ENCODE peak calls at places on chromosome 17, in five cellular contexts. G is MM.1S, Y is SK-N-SH, K is esophagus squamous epithelium, H is HFFc6. I is an unnamed sample.

GRCh38 chr17:8798176-8799000 is 777 bp downstream of the MFSD6L start:
- DNase-seq in G (no peak), K (no peak), H (no peak), Y (no peak), I (no peak)

GRCh38 chr17:28335959-28336871 is 654 bp downstream of the TNFAIP1 start:
- DNase-seq in G (no peak), K (no peak), H (peak), Y (peak), I (peak)

GRCh38 chr17:78252111-78252634 is 20.7 kb downstream of the TMEM235 start:
- DNase-seq in Y (no peak), K (no peak), H (no peak), G (peak), I (no peak)

GRCh38 chr17:73261952-73262675 is 434 bp upstream of the CPSF4L start:
- DNase-seq in H (no peak), Y (peak), G (no peak), K (no peak), I (no peak)

GRCh38 chr17:58165981-58166380 is 801 bp upstream of the OR4D2 start:
- DNase-seq in G (no peak), K (no peak), Y (no peak), H (no peak), I (no peak)

GRCh38 chr17:43829738-43830137 is 3.2 kb downstream of the MPP3 start:
- DNase-seq in G (peak), K (no peak), H (no peak), Y (no peak), I (no peak)

GRCh38 chr17:50482110-50482509 is 3.5 kb downstream of the RSAD1 start:
- DNase-seq in K (no peak), G (no peak), Y (no peak), H (no peak), I (no peak)

GRCh38 chr17:48555616-48556533 is 11.0 kb upstream of the HOXB2 start:
- DNase-seq in K (no peak), Y (no peak), H (no peak), G (no peak), I (no peak)

DNA sequence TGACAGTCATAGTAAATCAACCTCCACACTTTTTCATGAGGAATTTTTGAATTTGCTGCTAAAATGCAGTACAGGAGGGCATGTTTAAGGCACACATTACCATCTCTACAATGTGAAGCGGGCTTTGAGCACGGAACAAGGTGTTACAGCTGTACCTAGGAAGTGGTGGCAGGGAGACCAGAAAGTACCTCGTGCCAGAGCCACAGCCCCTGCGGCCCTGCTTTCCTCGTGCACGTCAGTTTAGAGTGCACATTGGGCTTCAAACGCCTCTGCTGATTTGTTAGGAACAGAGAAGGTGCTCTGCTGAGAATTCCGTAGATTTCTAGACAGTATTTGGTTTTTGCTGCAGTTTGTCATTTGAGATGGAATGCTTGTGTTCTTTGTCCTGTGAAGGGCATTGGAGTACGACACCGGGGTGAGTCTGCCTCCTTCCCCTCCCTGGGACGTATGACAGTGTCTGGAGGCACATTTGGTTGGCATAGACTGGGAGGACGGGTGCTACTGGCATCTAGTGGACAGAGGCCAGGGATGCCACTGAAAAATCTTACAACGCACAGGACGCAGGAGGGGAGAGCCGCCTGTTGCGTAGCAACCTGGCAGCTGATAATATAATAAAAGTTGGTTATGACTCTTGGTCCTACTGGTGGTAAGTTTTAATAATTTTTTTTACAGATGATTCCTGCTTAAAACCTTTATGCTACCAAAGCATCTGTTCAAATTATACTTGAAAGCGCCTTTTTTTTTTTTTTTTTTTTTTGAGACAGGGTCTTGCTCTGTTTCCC is 9.1 kb downstream of the FOXK2 start:
- DNase-seq in Y (peak), H (peak), G (no peak), K (no peak), I (peak)
- TF ChIP-seq CTCF in Y (peak), H (peak), G (peak), K (peak), I (peak)

DNA sequence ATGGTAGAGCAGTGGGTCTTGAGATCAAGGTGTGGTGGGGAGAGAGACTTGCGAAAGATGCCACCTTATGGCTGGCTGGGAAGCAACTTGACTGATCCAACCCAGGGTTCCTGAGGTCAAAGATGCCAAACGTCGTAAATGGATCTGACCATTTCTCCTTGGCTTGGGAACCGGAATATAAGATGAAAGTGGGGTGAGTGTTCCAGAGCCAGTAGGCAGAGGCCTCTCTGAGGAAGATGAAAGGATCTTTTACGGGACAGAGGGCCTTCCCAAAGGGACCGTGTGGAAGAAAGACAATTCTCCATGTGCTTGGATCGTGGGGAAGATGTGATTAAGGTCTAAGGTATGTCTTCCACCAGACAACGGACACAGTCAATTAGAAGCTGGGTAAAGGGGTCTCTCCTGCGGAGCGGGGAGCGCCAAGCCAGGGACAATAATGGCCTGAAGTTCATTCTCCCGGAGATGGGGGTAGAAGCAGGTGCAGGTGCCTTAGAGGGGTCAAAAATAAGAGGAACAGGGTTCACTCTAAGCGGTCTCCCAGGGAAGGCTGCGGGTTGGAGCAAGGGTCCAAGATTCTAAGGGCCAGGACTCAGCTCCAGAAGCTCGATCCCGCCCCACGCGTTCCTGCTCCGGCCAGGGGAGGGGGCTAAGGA is 802 bp downstream of the FXR2 start:
- DNase-seq in H (peak), K (no peak), G (peak), Y (no peak), I (peak)
- TF ChIP-seq CTCF in H (no peak), K (no peak), G (peak), Y (no peak), I (peak)

DNA sequence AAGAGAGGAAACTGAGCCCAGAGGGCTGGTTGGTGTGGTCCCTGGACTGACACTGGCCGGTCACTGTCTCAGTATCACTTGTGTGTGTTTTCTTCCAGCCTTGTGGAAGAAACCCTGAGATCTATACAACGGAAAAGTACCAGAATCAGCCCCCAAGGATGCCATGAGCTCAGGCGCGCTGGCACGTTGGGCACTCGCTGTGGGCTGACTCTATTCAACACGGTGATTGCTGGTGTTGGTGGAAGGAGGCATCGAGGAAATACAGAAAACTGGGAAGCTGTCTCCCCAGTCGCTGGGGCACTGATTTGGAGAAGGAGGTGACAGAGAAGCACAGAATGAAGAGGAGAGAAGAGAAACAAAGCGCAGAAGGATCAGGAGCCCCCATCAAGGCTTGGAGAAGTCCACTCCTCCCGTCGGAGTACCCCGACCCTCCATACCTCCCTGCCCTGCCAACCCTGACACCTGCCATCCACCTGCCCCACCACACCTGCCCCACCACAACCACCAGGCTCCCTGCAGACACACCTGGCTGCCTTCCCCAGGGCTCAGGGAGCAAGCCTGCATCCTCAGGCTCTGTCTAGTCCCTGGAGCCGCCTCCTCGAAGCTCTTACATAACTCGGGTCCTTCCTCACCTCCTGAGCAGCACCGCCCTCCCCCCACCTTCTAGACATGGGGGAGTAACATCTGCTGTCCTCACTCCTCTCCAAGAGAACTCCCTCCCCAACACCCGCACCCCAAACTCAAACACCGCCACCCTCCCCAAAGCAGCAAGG is 66.5 kb downstream of the RBFOX3 start:
- DNase-seq in G (no peak), H (no peak), K (no peak), Y (peak), I (no peak)
- TF ChIP-seq CTCF in G (no peak), H (no peak), K (no peak), Y (no peak), I (no peak)

GRCh38 chr17:3043737-3044365 is 19.6 kb downstream of the OR1D5 start:
- DNase-seq in K (no peak), G (peak), H (no peak), Y (no peak), I (no peak)
- TF ChIP-seq CTCF in K (peak), G (peak), H (peak), Y (peak), I (peak)

GRCh38 chr17:61335845-61336655 is 63.6 kb upstream of the TBX2 start:
- DNase-seq in G (no peak), H (no peak), Y (peak), K (no peak), I (no peak)
- TF ChIP-seq CTCF in G (no peak), H (no peak), Y (no peak), K (no peak), I (no peak)

GRCh38 chr17:57085448-57086068 is 512 bp downstream of the AKAP1 start:
- DNase-seq in K (no peak), Y (peak), G (peak), H (peak), I (no peak)
- TF ChIP-seq CTCF in K (no peak), Y (peak), G (peak), H (no peak), I (no peak)

GRCh38 chr17:7186241-7186640 is 7.1 kb upstream of the ASGR1 start:
- DNase-seq in Y (no peak), K (no peak), H (no peak), G (no peak), I (no peak)
- TF ChIP-seq CTCF in Y (peak), K (no peak), H (peak), G (peak), I (peak)